ENCODE peak calls at places on chromosomes 1 and 21, in five cellular contexts. S is Peyer's patch, P is breast epithelium, C is HL-60, R is sigmoid colon. I is an unnamed sample.

GRCh38 chr1:179081696-179082307 is at the start of gene TOR3A:
- DNase-seq in S (peak), P (peak), C (peak), R (peak), I (peak)

GRCh38 chr1:245686446-245687030 is 531.8 kb downstream of the KIF26B start:
- DNase-seq in S (no peak), P (no peak), C (no peak), R (no peak), I (no peak)

GRCh38 chr1:9589719-9590157 is 1.0 kb downstream of the TMEM201 start:
- DNase-seq in S (no peak), P (no peak), C (peak), R (peak), I (no peak)

GRCh38 chr1:158147396-158148353 is 33.0 kb upstream of the CD1D start:
- DNase-seq in S (no peak), P (no peak), C (no peak), R (no peak), I (no peak)

GRCh38 chr1:1670866-1671265 is 12.1 kb upstream of the CDK11B start:
- DNase-seq in S (no peak), P (no peak), C (no peak), R (peak), I (no peak)

GRCh38 chr1:156584813-156585212 is 5.3 kb downstream of the TTC24 start:
- DNase-seq in S (no peak), P (no peak), C (no peak), R (no peak), I (no peak)

GRCh38 chr1:47023268-47024137 is at the start of gene CYP4X1:
- DNase-seq in S (no peak), P (no peak), C (no peak), R (peak), I (no peak)

GRCh38 chr1:176196728-176197127 is 10.4 kb downstream of the COP1 start:
- DNase-seq in S (no peak), P (no peak), C (no peak), R (no peak), I (no peak)

GRCh38 chr1:43705982-43706597 is 1.2 kb upstream of the ST3GAL3 start:
- DNase-seq in S (no peak), P (no peak), C (no peak), R (no peak), I (no peak)

GRCh38 chr1:179089827-179090482 is 8.1 kb downstream of the TOR3A start:
- DNase-seq in S (no peak), P (no peak), C (no peak), R (no peak), I (no peak)

GRCh38 chr1:171486048-171486519 is 754 bp downstream of the PRRC2C start:
- DNase-seq in S (peak), P (no peak), C (peak), R (peak), I (peak)

GRCh38 chr1:3827813-3828307 is 29.2 kb downstream of the CEP104 start:
- DNase-seq in S (no peak), P (no peak), C (no peak), R (peak), I (no peak)

GRCh38 chr21:42238185-42238934 is 19.4 kb downstream of the ABCG1 start:
- DNase-seq in S (peak), P (no peak), C (no peak), R (no peak), I (no peak)

GRCh38 chr1:85258536-85259117 is 835 bp downstream of the C1orf52 start:
- DNase-seq in S (no peak), P (no peak), C (peak), R (no peak), I (no peak)

GRCh38 chr1:202194328-202194648 is 689 bp downstream of the LGR6 start:
- DNase-seq in S (no peak), P (no peak), C (no peak), R (no peak), I (no peak)

GRCh38 chr1:38662141-38662540 is 197.4 kb downstream of the RRAGC start:
- DNase-seq in S (no peak), P (no peak), C (no peak), R (no peak), I (no peak)

GRCh38 chr1:192488058-192488457 is 87.5 kb upstream of the RGS1 start:
- DNase-seq in S (no peak), P (no peak), C (no peak), R (no peak), I (no peak)
- TF ChIP-seq CTCF in S (no peak), P (no peak), C (no peak), R (no peak), I (peak)

GRCh38 chr1:19384772-19385187 is 72.7 kb downstream of the SLC66A1 start:
- DNase-seq in S (no peak), P (no peak), C (no peak), R (no peak), I (no peak)

GRCh38 chr1:19385869-19386591 is 73.9 kb downstream of the SLC66A1 start:
- DNase-seq in S (no peak), P (peak), C (no peak), R (peak), I (no peak)

GRCh38 chr1:19385236-19385635 is 73.1 kb downstream of the SLC66A1 start:
- DNase-seq in S (no peak), P (no peak), C (no peak), R (no peak), I (no peak)

GRCh38 chr1:19388980-19389379 is 76.9 kb downstream of the SLC66A1 start:
- DNase-seq in S (no peak), P (no peak), C (no peak), R (no peak), I (no peak)

GRCh38 chr1:19387045-19387467 is 74.9 kb downstream of the SLC66A1 start:
- DNase-seq in S (no peak), P (no peak), C (no peak), R (no peak), I (no peak)
- TF ChIP-seq CTCF in S (peak), P (no peak), C (no peak), R (no peak), I (no peak)

GRCh38 chr1:155064109-155064812 is 721 bp downstream of the EFNA4 start:
- DNase-seq in S (no peak), P (no peak), C (no peak), R (no peak), I (no peak)

GRCh38 chr1:155062702-155063411 is 683 bp upstream of the EFNA4 start:
- DNase-seq in S (peak), P (peak), C (peak), R (no peak), I (peak)

GRCh38 chr1:155064813-155065436 is 1.4 kb downstream of the EFNA4 start:
- DNase-seq in S (no peak), P (no peak), C (no peak), R (no peak), I (no peak)

GRCh38 chr1:155062151-155062686 is 1.3 kb upstream of the EFNA4 start:
- DNase-seq in S (peak), P (no peak), C (no peak), R (no peak), I (no peak)

DNA sequence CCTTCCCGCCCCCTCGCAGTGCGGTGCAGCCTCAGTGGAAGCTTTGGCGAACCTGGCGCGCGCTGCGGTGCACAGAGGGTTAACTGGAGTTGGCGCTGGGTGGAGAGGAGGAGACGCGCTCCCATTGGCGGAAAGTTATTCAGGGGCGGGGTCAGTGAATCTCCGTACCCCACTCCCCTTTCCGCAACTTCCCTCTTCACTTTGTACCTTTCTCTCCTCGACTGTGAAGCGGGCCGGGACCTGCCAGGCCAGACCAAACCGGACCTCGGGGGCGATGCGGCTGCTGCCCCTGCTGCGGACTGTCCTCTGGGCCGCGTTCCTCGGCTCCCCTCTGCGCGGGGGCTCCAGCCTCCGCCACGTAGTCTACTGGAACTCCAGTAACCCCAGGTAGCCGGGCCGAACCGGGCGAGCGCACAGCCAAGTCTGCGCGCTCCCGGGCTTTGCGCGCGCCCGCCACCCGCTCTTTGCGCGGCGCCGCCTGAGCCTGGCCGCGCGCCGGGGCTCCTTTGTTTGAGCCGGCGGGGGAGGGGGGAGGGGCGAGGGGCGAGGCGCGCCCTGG is at the start of gene EFNA4:
- DNase-seq in S (peak), P (peak), C (peak), R (peak), I (peak)
- TF ChIP-seq CTCF in S (no peak), P (no peak), C (no peak), R (no peak), I (no peak)

GRCh38 chr1:29515188-29515955 is 279.1 kb downstream of the PTPRU start:
- DNase-seq in S (no peak), P (no peak), C (no peak), R (peak), I (no peak)

GRCh38 chr1:29514361-29515187 is 278.3 kb downstream of the PTPRU start:
- DNase-seq in S (no peak), P (no peak), C (no peak), R (peak), I (no peak)

GRCh38 chr1:29516063-29516820 is 279.9 kb downstream of the PTPRU start:
- DNase-seq in S (no peak), P (no peak), C (no peak), R (peak), I (no peak)

GRCh38 chr1:29511436-29511835 is 275.1 kb downstream of the PTPRU start:
- DNase-seq in S (no peak), P (no peak), C (no peak), R (no peak), I (no peak)

GRCh38 chr1:29513357-29513756 is 277.0 kb downstream of the PTPRU start:
- DNase-seq in S (no peak), P (no peak), C (no peak), R (no peak), I (no peak)
- TF ChIP-seq CTCF in S (no peak), P (no peak), C (no peak), R (no peak), I (no peak)

DNA sequence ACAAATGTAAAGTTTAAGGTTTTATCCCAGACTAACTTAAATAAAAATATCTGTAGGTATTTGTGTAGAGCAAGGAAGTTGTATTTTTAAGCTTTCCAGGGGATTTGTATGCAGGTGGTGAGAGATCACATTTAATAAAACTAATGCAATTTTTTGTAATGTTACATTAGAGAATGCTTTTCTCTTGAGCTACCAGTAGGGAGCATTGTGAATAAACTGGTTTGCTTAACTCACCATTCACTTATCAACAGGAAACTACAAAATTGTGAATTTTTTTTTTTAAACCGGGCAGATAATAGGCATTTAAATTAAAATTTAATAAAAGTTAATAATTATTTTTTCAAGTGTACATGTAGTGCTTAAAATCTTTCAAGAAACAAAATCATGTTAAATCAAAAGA is 78.6 kb downstream of the IVNS1ABP start:
- DNase-seq in S (no peak), P (no peak), C (no peak), R (no peak), I (no peak)
- TF ChIP-seq CTCF in S (peak), P (no peak), C (no peak), R (no peak), I (peak)

GRCh38 chr1:93703649-93704048 is 22.0 kb upstream of the BCAR3 start:
- DNase-seq in S (no peak), P (no peak), C (no peak), R (no peak), I (peak)

GRCh38 chr1:93702102-93702827 is 20.6 kb upstream of the BCAR3 start:
- DNase-seq in S (no peak), P (no peak), C (no peak), R (peak), I (no peak)

GRCh38 chr1:93704063-93704462 is 22.4 kb upstream of the BCAR3 start:
- DNase-seq in S (peak), P (no peak), C (no peak), R (peak), I (peak)

GRCh38 chr1:93701619-93702018 is 20.0 kb upstream of the BCAR3 start:
- DNase-seq in S (no peak), P (peak), C (no peak), R (peak), I (no peak)

GRCh38 chr1:93702828-93703183 is 21.2 kb upstream of the BCAR3 start:
- DNase-seq in S (peak), P (no peak), C (no peak), R (no peak), I (no peak)
- TF ChIP-seq CTCF in S (no peak), P (no peak), C (no peak), R (no peak), I (no peak)

GRCh38 chr1:31127266-31127665 is 61.7 kb upstream of the PUM1 start:
- DNase-seq in S (no peak), P (no peak), C (no peak), R (no peak), I (no peak)
- TF ChIP-seq CTCF in S (no peak), P (no peak), C (no peak), R (no peak), I (no peak)

GRCh38 chr1:17485280-17485679 is 45.8 kb upstream of the RCC2 start:
- DNase-seq in S (no peak), P (no peak), C (peak), R (no peak), I (no peak)
- TF ChIP-seq CTCF in S (no peak), P (peak), C (no peak), R (no peak), I (no peak)

I was measured in CD14-positive monocyte.